ENCODE peak calls at places on chromosomes 4 and X, in eight cellular contexts. P, B, J, F, U, A, W and M are unnamed samples.

GRCh38 chr4:152104846-152105462 is 344.1 kb upstream of the GATB start:
- DNase-seq in B (no peak), A (no peak), P (no peak), F (no peak), W (no peak), U (no peak), J (no peak), M (no peak)

GRCh38 chrX:39513836-39514235 is 583.9 kb downstream of the BCOR start:
- DNase-seq in B (peak; percentile 18), F (no peak), U (no peak), J (no peak), W (no peak), A (no peak), P (no peak), M (no peak)

GRCh38 chr4:141636771-141637460 is 533 bp downstream of the IL15 start:
- DNase-seq in A (no peak), B (peak; percentile 65), P (peak; percentile 64), W (peak; percentile 87), J (peak; percentile 79), U (peak; percentile 65), F (peak; percentile 38), M (peak; percentile 51)

GRCh38 chr4:142660728-142661127 is 185.4 kb downstream of the INPP4B start:
- DNase-seq in U (no peak), F (no peak), J (peak; percentile 63), A (no peak), W (no peak), B (no peak), P (no peak), M (no peak)

GRCh38 chr4:69489856-69490255 is 5.8 kb downstream of the UGT2B4 start:
- DNase-seq in U (no peak), B (no peak), J (no peak), F (no peak), P (no peak), A (no peak), W (no peak), M (no peak)

GRCh38 chr4:153639556-153640475 is 44.3 kb upstream of the TLR2 start:
- DNase-seq in F (no peak), B (no peak), U (no peak), W (no peak), J (no peak), P (no peak), A (no peak), M (no peak)

GRCh38 chr4:72352746-72353145 is 216.3 kb downstream of the ADAMTS3 start:
- DNase-seq in F (no peak), W (no peak), P (no peak), J (no peak), U (no peak), B (no peak), A (no peak), M (no peak)

GRCh38 chr4:147340547-147341225 is 140.2 kb upstream of the EDNRA start:
- DNase-seq in F (no peak), B (no peak), A (no peak), J (no peak), U (no peak), W (no peak), P (no peak), M (no peak)

GRCh38 chr4:48196758-48197504 is 62.9 kb upstream of the TXK start:
- DNase-seq in B (no peak), F (no peak), W (no peak), A (peak; percentile 29), U (no peak), P (peak; percentile 87), J (no peak), M (no peak)

GRCh38 chrX:19577181-19577810 is 62.0 kb upstream of the MAP3K15 start:
- DNase-seq in P (no peak), F (no peak), B (no peak), W (no peak), J (no peak), A (no peak), U (no peak), M (no peak)

GRCh38 chr4:102554482-102554881 is 53.3 kb downstream of the NFKB1 start:
- DNase-seq in F (no peak), W (no peak), J (peak; percentile 55), P (no peak), U (no peak), A (no peak), B (no peak), M (no peak)

GRCh38 chr4:184355111-184355604 is 119.2 kb downstream of the IRF2 start:
- DNase-seq in A (peak; percentile 68), P (peak; percentile 81), W (peak; percentile 78), F (peak; percentile 53), J (peak; percentile 38), U (no peak), B (peak; percentile 19), M (no peak)

GRCh38 chr4:127162741-127163140 is 470.0 kb upstream of the INTU start:
- DNase-seq in J (no peak), A (no peak), P (no peak), B (no peak), U (no peak), F (no peak), W (no peak), M (no peak)

GRCh38 chrX:72245461-72246089 is 6.7 kb upstream of the ERCC6L start:
- DNase-seq in U (peak; percentile 55), B (peak; percentile 60), A (peak; percentile 31), P (peak; percentile 23), J (peak; percentile 90), F (peak; percentile 48), W (no peak), M (peak; percentile 67)

DNA sequence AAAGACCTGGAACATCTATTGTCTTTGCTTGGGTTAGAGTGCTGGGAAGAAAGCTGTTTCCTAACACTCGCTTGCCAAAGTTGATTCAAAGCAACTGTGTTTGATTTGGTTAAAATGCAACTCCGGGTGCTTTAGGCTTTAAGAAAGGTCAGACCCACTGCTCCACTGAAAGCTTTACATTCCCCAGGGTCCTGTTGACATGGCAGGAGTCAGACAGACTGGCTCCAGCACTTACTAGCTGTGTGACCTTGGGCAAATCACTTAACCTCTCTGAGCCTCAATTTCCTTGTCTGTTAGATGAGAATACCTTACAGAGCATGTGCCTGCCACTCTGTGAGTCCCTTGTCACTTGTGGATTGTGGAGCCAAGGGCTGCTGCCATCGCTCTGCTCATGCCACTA is 39.0 kb downstream of the DGKK start:
- DNase-seq in B (no peak), F (no peak), W (no peak), J (no peak), A (no peak), P (no peak), U (no peak), M (no peak)
- H3K27ac ChIP-seq in B (no peak overlapping the region), F (no peak overlapping the region), W (no peak overlapping the region), J (no peak overlapping the region), A (no peak overlapping the region), P (no peak overlapping the region), U (no peak overlapping the region), M (no peak overlapping the region)

GRCh38 chr4:30757357-30757756 is 37.2 kb downstream of the PCDH7 start:
- DNase-seq in U (no peak), J (no peak), W (no peak), P (no peak), B (no peak), A (no peak), F (no peak), M (no peak)

GRCh38 chr4:30754021-30754420 is 33.9 kb downstream of the PCDH7 start:
- DNase-seq in F (no peak), A (no peak), W (no peak), J (no peak), P (no peak), U (no peak), B (no peak), M (no peak)

GRCh38 chr4:30755306-30755705 is 35.1 kb downstream of the PCDH7 start:
- DNase-seq in B (no peak), J (no peak), U (no peak), A (no peak), F (no peak), W (no peak), P (no peak), M (no peak)

GRCh38 chr4:30753316-30753715 is 33.1 kb downstream of the PCDH7 start:
- DNase-seq in W (no peak), B (no peak), F (no peak), J (no peak), A (no peak), U (no peak), P (no peak), M (no peak)

GRCh38 chr4:30756553-30756952 is 36.4 kb downstream of the PCDH7 start:
- DNase-seq in F (no peak), J (no peak), B (no peak), W (no peak), U (no peak), P (no peak), A (no peak), M (no peak)
- H3K4me1 ChIP-seq in F (no peaks in the 10 kb centered on the region), J (peaks cover 2% of the 10 kb centered on the region), B (no peaks in the 10 kb centered on the region), W (no peaks in the 10 kb centered on the region), U (peaks cover 10% of the 10 kb centered on the region), P (no peaks in the 10 kb centered on the region), A (no peaks in the 10 kb centered on the region), M (no peaks in the 10 kb centered on the region)

DNA sequence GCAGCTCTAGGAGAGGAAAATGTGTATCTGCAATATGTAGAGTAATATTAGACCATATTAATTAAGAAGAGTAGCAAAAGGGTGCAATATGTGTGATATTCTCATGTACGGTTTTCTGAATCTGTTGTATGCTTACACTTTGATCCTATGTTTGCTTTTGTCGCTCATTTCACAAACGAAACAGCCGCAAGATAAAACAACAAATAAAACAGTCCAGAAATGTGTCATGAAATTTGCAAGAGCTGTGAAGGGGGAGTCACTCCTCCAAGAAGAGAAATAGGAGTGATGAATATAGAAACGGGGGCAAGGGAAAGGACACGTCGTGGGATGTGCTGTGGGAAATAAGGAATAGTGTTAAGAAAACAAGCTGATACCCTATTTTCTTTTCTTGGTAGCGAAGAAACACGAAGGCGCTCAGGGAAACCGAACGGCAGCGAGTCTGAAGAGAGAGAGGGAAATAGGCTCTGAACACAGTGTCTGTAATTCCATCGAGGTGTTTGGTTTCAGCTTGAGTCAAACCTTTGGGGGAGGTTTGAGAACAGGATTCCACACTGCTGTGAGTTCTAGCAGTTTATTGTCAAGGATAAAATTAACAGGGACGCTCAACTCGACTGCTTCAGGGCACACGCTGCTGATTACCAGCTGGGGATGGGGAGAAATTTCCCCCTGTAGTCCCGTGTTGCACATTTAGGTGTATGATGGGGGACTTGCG is 595.6 kb upstream of the TENM3 start:
- DNase-seq in B (no peak), U (no peak), J (no peak), F (no peak), W (no peak), A (no peak), P (no peak), M (no peak)
- H3K4me3 ChIP-seq in B (no peak overlapping the region), U (no peak overlapping the region), J (no peak overlapping the region), F (no peak overlapping the region), W (no peak overlapping the region), A (no peak overlapping the region), P (no peak overlapping the region), M (no peak overlapping the region)

GRCh38 chr4:11489449-11490083 is 60.9 kb upstream of the HS3ST1 start:
- DNase-seq in W (no peak), A (no peak), P (no peak), F (no peak), J (no peak), B (no peak), U (no peak), M (no peak)

GRCh38 chr4:11488657-11489448 is 60.2 kb upstream of the HS3ST1 start:
- DNase-seq in W (no peak), J (no peak), F (no peak), B (no peak), U (no peak), P (no peak), A (no peak), M (no peak)

GRCh38 chr4:11485926-11486325 is 57.2 kb upstream of the HS3ST1 start:
- DNase-seq in J (no peak), U (no peak), A (no peak), F (no peak), B (no peak), P (no peak), W (no peak), M (no peak)

GRCh38 chr4:11487139-11487538 is 58.4 kb upstream of the HS3ST1 start:
- DNase-seq in F (no peak), P (peak; percentile 51), B (no peak), A (no peak), W (no peak), J (no peak), U (no peak), M (no peak)

GRCh38 chr4:11487876-11488545 is 59.3 kb upstream of the HS3ST1 start:
- DNase-seq in F (no peak), J (no peak), A (no peak), U (no peak), B (peak; percentile 22), W (no peak), P (no peak), M (no peak)
- H3K27ac ChIP-seq in F (no peak overlapping the region), J (no peak overlapping the region), A (no peak overlapping the region), U (no peak overlapping the region), B (no peak overlapping the region), W (no peak overlapping the region), P (peak overlapping the region; percentile 11), M (no peak overlapping the region)